ENCODE peak calls at places on chromosome 9, in nine cellular contexts. One of them, this sample, is unnamed.

GRCh38 chr9:32260481-32260880 is 124.0 kb upstream of the ACO1 start:
- DNase-seq in IMR-90: no peak
- DNase-seq in neural progenitor cell: peak; percentile 23
- DNase-seq in neuronal stem cell: no peak
- DNase-seq in RWPE2: no peak
- DNase-seq in colonic mucosa: no peak
- DNase-seq in mammary epithelial cell: no peak
- DNase-seq in heart left ventricle: no peak
- DNase-seq in body of pancreas: no peak
- DNase-seq in this sample: no peak

GRCh38 chr9:70491798-70492736 is 77.6 kb upstream of the KLF9 start:
- DNase-seq in mammary epithelial cell: no peak
- DNase-seq in body of pancreas: no peak
- DNase-seq in IMR-90: no peak
- DNase-seq in heart left ventricle: no peak
- DNase-seq in neuronal stem cell: no peak
- DNase-seq in neural progenitor cell: no peak
- DNase-seq in RWPE2: no peak
- DNase-seq in colonic mucosa: no peak
- DNase-seq in this sample: no peak

GRCh38 chr9:113302792-113303418 is at the start of gene RNF183:
- DNase-seq in RWPE2: no peak
- DNase-seq in heart left ventricle: no peak
- DNase-seq in colonic mucosa: peak; percentile 63
- DNase-seq in neural progenitor cell: peak; percentile 61
- DNase-seq in mammary epithelial cell: no peak
- DNase-seq in IMR-90: no peak
- DNase-seq in body of pancreas: no peak
- DNase-seq in neuronal stem cell: no peak
- DNase-seq in this sample: no peak

GRCh38 chr9:128899566-128900322 is 17.8 kb downstream of the LRRC8A start:
- DNase-seq in neuronal stem cell: no peak
- DNase-seq in neural progenitor cell: no peak
- DNase-seq in mammary epithelial cell: peak; percentile 91
- DNase-seq in heart left ventricle: no peak
- DNase-seq in RWPE2: peak; percentile 73
- DNase-seq in body of pancreas: no peak
- DNase-seq in colonic mucosa: no peak
- DNase-seq in IMR-90: no peak
- DNase-seq in this sample: no peak

GRCh38 chr9:73548201-73548600 is 396.5 kb downstream of the ANXA1 start:
- DNase-seq in IMR-90: no peak
- DNase-seq in heart left ventricle: no peak
- DNase-seq in neural progenitor cell: peak; percentile 11
- DNase-seq in mammary epithelial cell: no peak
- DNase-seq in colonic mucosa: no peak
- DNase-seq in neuronal stem cell: no peak
- DNase-seq in body of pancreas: no peak
- DNase-seq in RWPE2: no peak
- DNase-seq in this sample: no peak

GRCh38 chr9:97979778-97980478 is 3.2 kb upstream of the ANP32B start:
- DNase-seq in IMR-90: no peak
- DNase-seq in mammary epithelial cell: no peak
- DNase-seq in heart left ventricle: no peak
- DNase-seq in body of pancreas: no peak
- DNase-seq in colonic mucosa: no peak
- DNase-seq in neuronal stem cell: no peak
- DNase-seq in neural progenitor cell: no peak
- DNase-seq in RWPE2: no peak
- DNase-seq in this sample: no peak

GRCh38 chr9:134824583-134824982 is 56.0 kb upstream of the FCN2 start:
- DNase-seq in heart left ventricle: no peak
- DNase-seq in IMR-90: no peak
- DNase-seq in neuronal stem cell: no peak
- DNase-seq in body of pancreas: no peak
- DNase-seq in colonic mucosa: no peak
- DNase-seq in mammary epithelial cell: no peak
- DNase-seq in RWPE2: no peak
- DNase-seq in neural progenitor cell: no peak
- DNase-seq in this sample: no peak

GRCh38 chr9:70420267-70421019 is 6.0 kb upstream of the KLF9 start:
- DNase-seq in body of pancreas: peak; percentile 97
- DNase-seq in IMR-90: peak; percentile 82
- DNase-seq in mammary epithelial cell: peak; percentile 75
- DNase-seq in colonic mucosa: peak; percentile 94
- DNase-seq in neural progenitor cell: peak; percentile 83
- DNase-seq in neuronal stem cell: peak; percentile 56
- DNase-seq in RWPE2: peak; percentile 83
- DNase-seq in heart left ventricle: peak; percentile 97
- DNase-seq in this sample: peak; percentile 95

GRCh38 chr9:109162652-109163051 is 4.4 kb downstream of the FRRS1L start:
- DNase-seq in mammary epithelial cell: no peak
- DNase-seq in heart left ventricle: no peak
- DNase-seq in IMR-90: no peak
- DNase-seq in body of pancreas: no peak
- DNase-seq in neuronal stem cell: no peak
- DNase-seq in neural progenitor cell: no peak
- DNase-seq in RWPE2: no peak
- DNase-seq in colonic mucosa: no peak
- DNase-seq in this sample: no peak

GRCh38 chr9:134218230-134218629 is 53.9 kb upstream of the RNU6ATAC start:
- DNase-seq in IMR-90: no peak
- DNase-seq in body of pancreas: no peak
- DNase-seq in neuronal stem cell: no peak
- DNase-seq in heart left ventricle: no peak
- DNase-seq in RWPE2: no peak
- DNase-seq in neural progenitor cell: no peak
- DNase-seq in mammary epithelial cell: no peak
- DNase-seq in colonic mucosa: no peak
- DNase-seq in this sample: peak; percentile 8

GRCh38 chr9:96532173-96532572 is 82.2 kb downstream of the HABP4 start:
- DNase-seq in body of pancreas: no peak
- DNase-seq in mammary epithelial cell: no peak
- DNase-seq in RWPE2: no peak
- DNase-seq in heart left ventricle: no peak
- DNase-seq in neuronal stem cell: no peak
- DNase-seq in neural progenitor cell: no peak
- DNase-seq in colonic mucosa: no peak
- DNase-seq in IMR-90: no peak
- DNase-seq in this sample: no peak

GRCh38 chr9:108762348-108763055 is 93.3 kb downstream of the ACTL7B start:
- DNase-seq in colonic mucosa: no peak
- DNase-seq in neural progenitor cell: no peak
- DNase-seq in heart left ventricle: no peak
- DNase-seq in body of pancreas: no peak
- DNase-seq in neuronal stem cell: no peak
- DNase-seq in RWPE2: no peak
- DNase-seq in mammary epithelial cell: no peak
- DNase-seq in IMR-90: no peak
- DNase-seq in this sample: no peak

GRCh38 chr9:130173462-130173876 is 1.3 kb downstream of the NCS1 start:
- DNase-seq in body of pancreas: no peak
- DNase-seq in neuronal stem cell: no peak
- DNase-seq in colonic mucosa: no peak
- DNase-seq in mammary epithelial cell: no peak
- DNase-seq in heart left ventricle: no peak
- DNase-seq in neural progenitor cell: no peak
- DNase-seq in IMR-90: peak; percentile 28
- DNase-seq in RWPE2: no peak
- DNase-seq in this sample: no peak

GRCh38 chr9:2755285-2755684 is 38.0 kb downstream of the KCNV2 start:
- DNase-seq in neuronal stem cell: no peak
- DNase-seq in RWPE2: no peak
- DNase-seq in heart left ventricle: no peak
- DNase-seq in colonic mucosa: no peak
- DNase-seq in IMR-90: no peak
- DNase-seq in neural progenitor cell: peak; percentile 72
- DNase-seq in body of pancreas: no peak
- DNase-seq in mammary epithelial cell: no peak
- DNase-seq in this sample: no peak

GRCh38 chr9:134966270-134966669 is 48.6 kb upstream of the FCN1 start:
- DNase-seq in neural progenitor cell: no peak
- DNase-seq in neuronal stem cell: no peak
- DNase-seq in colonic mucosa: no peak
- DNase-seq in body of pancreas: no peak
- DNase-seq in heart left ventricle: no peak
- DNase-seq in IMR-90: no peak
- DNase-seq in RWPE2: no peak
- DNase-seq in mammary epithelial cell: no peak
- DNase-seq in this sample: no peak

DNA sequence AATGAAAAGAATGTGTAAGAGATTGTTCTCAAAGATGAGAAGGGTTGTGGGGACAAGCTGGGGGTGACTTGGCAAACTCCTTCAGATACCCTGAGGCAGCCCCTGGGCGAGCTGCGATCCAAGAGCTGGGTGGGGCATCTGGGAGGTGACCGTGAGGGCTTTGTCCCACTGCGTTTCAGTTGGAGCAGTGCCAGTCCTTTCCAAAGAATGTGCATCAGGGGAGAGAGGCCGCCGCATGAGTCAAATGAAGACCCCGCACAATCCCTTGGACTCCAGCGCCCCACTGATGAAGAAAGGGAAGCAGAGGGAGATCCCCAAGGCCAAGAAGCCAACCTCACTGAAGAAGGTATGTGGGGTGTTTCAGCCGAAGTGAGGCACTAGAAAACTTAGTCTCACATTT is 28.4 kb downstream of the SECISBP2 start:
- DNase-seq in neuronal stem cell: no peak
- DNase-seq in body of pancreas: no peak
- DNase-seq in mammary epithelial cell: no peak
- DNase-seq in IMR-90: no peak
- DNase-seq in colonic mucosa: no peak
- DNase-seq in heart left ventricle: no peak
- DNase-seq in neural progenitor cell: no peak
- DNase-seq in RWPE2: no peak
- DNase-seq in this sample: no peak
- H3K4me3 ChIP-seq in neuronal stem cell: no peak overlapping the region
- H3K4me3 ChIP-seq in body of pancreas: no peak overlapping the region
- H3K4me3 ChIP-seq in mammary epithelial cell: no peak overlapping the region
- H3K4me3 ChIP-seq in IMR-90: no peak overlapping the region
- H3K4me3 ChIP-seq in colonic mucosa: no peak overlapping the region
- H3K4me3 ChIP-seq in heart left ventricle: no peak overlapping the region
- H3K4me3 ChIP-seq in neural progenitor cell: no peak overlapping the region
- H3K4me3 ChIP-seq in RWPE2: no peak overlapping the region
- H3K4me3 ChIP-seq in this sample: no peak overlapping the region

DNA sequence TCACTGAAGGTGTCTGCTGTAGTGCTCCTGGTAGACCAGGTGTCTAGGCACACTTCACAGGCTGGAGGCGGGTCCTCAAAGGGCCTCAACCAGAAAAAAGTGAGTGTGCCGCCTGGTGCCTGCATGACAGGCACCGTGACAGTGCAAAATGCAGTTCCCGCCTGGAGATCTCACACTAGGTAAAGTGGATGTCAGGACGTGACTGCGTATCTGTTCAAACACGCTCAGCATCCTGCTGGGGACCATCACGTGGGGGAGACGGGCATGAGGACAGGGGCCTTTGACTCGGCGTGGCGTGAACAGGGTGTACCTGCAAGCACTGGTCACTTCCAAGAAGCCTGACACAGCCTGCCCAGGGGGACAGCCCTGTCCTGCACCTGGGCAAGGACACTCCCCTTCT is 32.3 kb upstream of the NTNG2 start:
- DNase-seq in body of pancreas: no peak
- DNase-seq in mammary epithelial cell: no peak
- DNase-seq in heart left ventricle: no peak
- DNase-seq in neuronal stem cell: no peak
- DNase-seq in colonic mucosa: no peak
- DNase-seq in IMR-90: no peak
- DNase-seq in RWPE2: no peak
- DNase-seq in neural progenitor cell: no peak
- DNase-seq in this sample: no peak
- H3K27me3 ChIP-seq in body of pancreas: no peaks in the 10 kb centered on the region
- H3K27me3 ChIP-seq in mammary epithelial cell: no peaks in the 10 kb centered on the region
- H3K27me3 ChIP-seq in heart left ventricle: peaks cover 66% of the 10 kb centered on the region
- H3K27me3 ChIP-seq in neuronal stem cell: no peaks in the 10 kb centered on the region
- H3K27me3 ChIP-seq in colonic mucosa: peaks cover 9% of the 10 kb centered on the region
- H3K27me3 ChIP-seq in IMR-90: peaks cover 79% of the 10 kb centered on the region
- H3K27me3 ChIP-seq in RWPE2: peaks cover 38% of the 10 kb centered on the region
- H3K27me3 ChIP-seq in neural progenitor cell: peaks cover 22% of the 10 kb centered on the region
- H3K27me3 ChIP-seq in this sample: peaks cover 82% of the 10 kb centered on the region

DNA sequence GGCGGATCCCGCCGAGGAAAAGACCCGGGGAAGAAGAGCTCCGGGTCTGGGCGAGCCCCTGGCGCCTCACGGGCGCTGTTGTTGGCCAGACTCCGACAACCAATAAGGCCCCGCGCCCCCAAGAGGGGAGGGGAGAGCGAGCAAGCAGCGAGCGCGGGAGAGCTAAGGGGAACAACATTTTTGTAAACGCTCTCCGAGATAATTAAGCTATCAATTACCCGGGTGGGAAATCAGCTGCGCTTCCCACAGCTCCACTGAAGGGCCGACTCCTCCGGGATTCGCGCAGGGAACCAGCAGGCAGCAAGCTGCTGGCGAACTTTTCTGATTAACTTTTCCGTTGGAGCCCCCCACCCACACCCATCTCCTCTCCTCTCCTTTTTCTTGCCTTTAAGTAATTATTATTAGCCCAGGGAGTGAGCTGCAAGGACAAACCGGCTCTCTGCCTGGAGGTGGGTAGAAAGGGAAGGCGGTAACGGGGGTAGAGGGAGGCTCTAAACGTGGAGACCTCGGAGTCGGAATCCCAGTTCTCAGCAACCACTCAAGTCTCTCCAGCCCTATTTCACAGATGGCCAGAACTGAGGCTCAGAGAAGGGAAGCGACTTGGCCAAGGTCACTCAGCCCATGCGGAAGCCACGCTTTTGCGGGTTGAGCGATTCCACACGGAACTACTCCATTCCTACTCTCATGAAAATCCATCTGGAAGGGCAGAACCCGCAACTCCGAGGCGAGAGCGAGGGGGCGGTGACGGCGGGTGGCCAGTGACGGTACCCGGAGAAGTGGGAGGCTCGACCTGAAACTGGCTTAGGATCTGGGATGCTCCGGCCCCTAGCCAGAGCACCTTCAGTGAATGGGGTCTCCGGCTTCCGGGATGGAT is 1.3 kb downstream of the ASTN2 start:
- DNase-seq in colonic mucosa: no peak
- DNase-seq in RWPE2: no peak
- DNase-seq in mammary epithelial cell: peak; percentile 1
- DNase-seq in neuronal stem cell: peak; percentile 48
- DNase-seq in neural progenitor cell: peak; percentile 83
- DNase-seq in body of pancreas: no peak
- DNase-seq in IMR-90: no peak
- DNase-seq in heart left ventricle: no peak
- DNase-seq in this sample: no peak
- H3K4me3 ChIP-seq in colonic mucosa: no peak overlapping the region
- H3K4me3 ChIP-seq in RWPE2: no peak overlapping the region
- H3K4me3 ChIP-seq in mammary epithelial cell: no peak overlapping the region
- H3K4me3 ChIP-seq in neuronal stem cell: no peak overlapping the region
- H3K4me3 ChIP-seq in neural progenitor cell: peak overlapping the region; percentile 65
- H3K4me3 ChIP-seq in body of pancreas: peak overlapping the region; percentile 41
- H3K4me3 ChIP-seq in IMR-90: no peak overlapping the region
- H3K4me3 ChIP-seq in heart left ventricle: peak overlapping the region; percentile 51
- H3K4me3 ChIP-seq in this sample: peak overlapping the region; percentile 66

DNA sequence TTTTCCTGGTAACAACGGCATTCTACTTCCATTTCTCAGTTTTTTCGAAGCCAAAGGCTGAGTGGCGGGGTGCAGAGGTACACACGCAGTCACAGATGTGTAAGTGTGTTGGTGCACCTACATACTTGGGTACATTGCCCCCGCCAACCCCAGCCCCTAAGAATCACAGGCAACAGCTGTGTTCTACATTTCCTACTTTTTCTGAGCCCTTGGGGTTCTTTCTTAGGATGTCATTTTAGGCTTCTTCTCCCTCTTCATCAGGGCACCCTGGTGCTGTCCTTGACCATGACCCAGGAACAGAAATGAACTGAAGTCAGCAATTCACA is 104.8 kb downstream of the PAX5 start:
- DNase-seq in neuronal stem cell: no peak
- DNase-seq in colonic mucosa: no peak
- DNase-seq in mammary epithelial cell: no peak
- DNase-seq in neural progenitor cell: no peak
- DNase-seq in RWPE2: no peak
- DNase-seq in heart left ventricle: no peak
- DNase-seq in IMR-90: no peak
- DNase-seq in body of pancreas: no peak
- DNase-seq in this sample: no peak
- H3K27me3 ChIP-seq in neuronal stem cell: no peaks in the 10 kb centered on the region
- H3K27me3 ChIP-seq in colonic mucosa: no peaks in the 10 kb centered on the region
- H3K27me3 ChIP-seq in mammary epithelial cell: peaks cover 2% of the 10 kb centered on the region
- H3K27me3 ChIP-seq in neural progenitor cell: no peaks in the 10 kb centered on the region
- H3K27me3 ChIP-seq in RWPE2: no peaks in the 10 kb centered on the region
- H3K27me3 ChIP-seq in heart left ventricle: peaks cover 6% of the 10 kb centered on the region
- H3K27me3 ChIP-seq in IMR-90: peaks cover 12% of the 10 kb centered on the region
- H3K27me3 ChIP-seq in body of pancreas: no peaks in the 10 kb centered on the region
- H3K27me3 ChIP-seq in this sample: no peaks in the 10 kb centered on the region